ENCODE peak calls at places on chromosomes 5 and 9, in five cellular contexts. H, E, F, W and A are unnamed samples.
A peak's percentile ranks its signal among the peaks of the same experiment; 100 is the strongest.

GRCh38 chr9:80691229-80691628 is 998.1 kb downstream of the TLE1 start:
- DNase-seq in E (no peak), W (no peak), F (no peak), H (no peak), A (no peak)

GRCh38 chr5:150298701-150299451 is 3.8 kb downstream of the ARSI start:
- DNase-seq in E (no peak), W (no peak), H (no peak), F (no peak), A (no peak)

GRCh38 chr9:93088656-93089015 is 7.4 kb upstream of the CARD19 start:
- DNase-seq in F (no peak), H (peak; percentile 2), W (no peak), E (no peak), A (no peak)

GRCh38 chr9:116383956-116384355 is 230.4 kb downstream of the PAPPA start:
- DNase-seq in H (no peak), F (no peak), W (no peak), E (no peak), A (no peak)

GRCh38 chr5:135478938-135479337 is 26.8 kb upstream of the TIFAB start:
- DNase-seq in W (no peak), F (no peak), E (no peak), H (no peak), A (no peak)

GRCh38 chr9:89941875-89942274 is 337.1 kb downstream of the GADD45G start:
- DNase-seq in W (no peak), E (no peak), F (no peak), H (no peak), A (peak; percentile 25)

GRCh38 chr5:65907138-65907537 is 19.2 kb upstream of the ERBIN start:
- DNase-seq in H (no peak), W (no peak), F (no peak), E (no peak), A (no peak)

GRCh38 chr9:105683688-105684275 is 10.6 kb upstream of the TMEM38B start:
- DNase-seq in H (no peak), E (no peak), W (no peak), F (no peak), A (no peak)

GRCh38 chr5:114185274-114185673 is 176.6 kb upstream of the KCNN2 start:
- DNase-seq in E (no peak), F (no peak), W (no peak), H (no peak), A (peak; percentile 40)

GRCh38 chr5:132049093-132049492 is 11.4 kb upstream of the IL3 start:
- DNase-seq in E (no peak), W (no peak), H (no peak), F (no peak), A (no peak)

GRCh38 chr9:105678163-105678562 is 15.9 kb downstream of the TAL2 start:
- DNase-seq in E (no peak), W (no peak), H (no peak), F (no peak), A (no peak)

GRCh38 chr9:2234371-2234893 is 219.3 kb downstream of the SMARCA2 start:
- DNase-seq in H (peak; percentile 64), E (no peak), F (no peak), W (no peak), A (no peak)
- TF ChIP-seq JUND in H (no peak), E (no peak), F (no peak), W (no peak), A (no peak)

GRCh38 chr9:127578627-127578951 is 33.5 kb upstream of the STXBP1 start:
- DNase-seq in F (no peak), H (no peak), E (no peak), W (no peak), A (no peak)

GRCh38 chr9:127572961-127573727 is 38.9 kb upstream of the STXBP1 start:
- DNase-seq in H (no peak), W (no peak), F (no peak), E (no peak), A (no peak)

GRCh38 chr9:127575875-127576778 is 36.0 kb upstream of the STXBP1 start:
- DNase-seq in W (no peak), F (no peak), E (peak; percentile 91), H (no peak), A (no peak)

GRCh38 chr9:127570533-127571111 is 41.5 kb upstream of the STXBP1 start:
- DNase-seq in W (no peak), H (peak; percentile 74), F (no peak), E (no peak), A (no peak)

GRCh38 chr9:127574089-127574921 is 37.8 kb upstream of the STXBP1 start:
- DNase-seq in F (no peak), W (no peak), E (no peak), H (no peak), A (peak; percentile 72)
- TF ChIP-seq JUND in F (no peak), W (no peak), E (no peak), H (no peak), A (no peak)

GRCh38 chr5:169157064-169157463 is 143.9 kb downstream of the SLIT3 start:
- DNase-seq in F (no peak), W (no peak), H (no peak), E (no peak), A (no peak)
- TF ChIP-seq JUND in F (no peak), W (no peak), H (no peak), E (no peak), A (no peak)

GRCh38 chr5:122183098-122183794 is 53.9 kb downstream of the ZNF474 start:
- DNase-seq in H (no peak), F (no peak), E (no peak), W (no peak), A (no peak)

GRCh38 chr5:122180863-122181519 is 51.6 kb downstream of the ZNF474 start:
- DNase-seq in H (no peak), F (no peak), W (no peak), E (no peak), A (no peak)

GRCh38 chr5:122183795-122184185 is 54.4 kb downstream of the ZNF474 start:
- DNase-seq in W (no peak), H (no peak), E (no peak), F (no peak), A (no peak)

GRCh38 chr5:122184676-122185255 is 55.4 kb downstream of the ZNF474 start:
- DNase-seq in E (no peak), W (no peak), F (no peak), H (no peak), A (no peak)

DNA sequence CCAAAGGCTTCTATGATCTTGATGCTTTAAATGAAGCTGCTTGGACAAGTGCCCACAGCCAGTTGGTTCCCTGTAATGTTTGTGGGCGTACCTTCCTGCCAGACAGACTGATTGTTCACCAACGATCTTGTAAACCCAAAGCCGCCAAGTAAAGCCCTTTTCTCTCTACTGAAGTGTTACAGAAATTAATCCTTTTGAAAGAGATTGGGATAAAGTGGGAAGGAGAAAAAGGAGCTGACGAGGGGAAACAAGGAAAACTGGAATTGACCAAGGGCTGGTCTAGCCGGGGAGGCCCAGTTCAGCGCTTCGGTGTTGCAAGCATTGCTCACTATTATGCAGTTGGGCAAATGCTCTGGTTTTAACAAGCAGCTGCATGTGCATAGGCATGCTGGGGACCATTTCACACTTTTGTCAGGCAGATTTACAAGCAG is 53.2 kb downstream of the ZNF474 start:
- DNase-seq in W (no peak), H (no peak), F (no peak), E (no peak), A (no peak)
- TF ChIP-seq JUND in W (no peak), H (no peak), F (no peak), E (no peak), A (no peak)

GRCh38 chr5:107303163-107303562 is 367.6 kb downstream of the EFNA5 start:
- DNase-seq in F (no peak), H (no peak), E (no peak), W (no peak), A (no peak)
- TF ChIP-seq JUND in F (no peak), H (no peak), E (no peak), W (no peak), A (no peak)

DNA sequence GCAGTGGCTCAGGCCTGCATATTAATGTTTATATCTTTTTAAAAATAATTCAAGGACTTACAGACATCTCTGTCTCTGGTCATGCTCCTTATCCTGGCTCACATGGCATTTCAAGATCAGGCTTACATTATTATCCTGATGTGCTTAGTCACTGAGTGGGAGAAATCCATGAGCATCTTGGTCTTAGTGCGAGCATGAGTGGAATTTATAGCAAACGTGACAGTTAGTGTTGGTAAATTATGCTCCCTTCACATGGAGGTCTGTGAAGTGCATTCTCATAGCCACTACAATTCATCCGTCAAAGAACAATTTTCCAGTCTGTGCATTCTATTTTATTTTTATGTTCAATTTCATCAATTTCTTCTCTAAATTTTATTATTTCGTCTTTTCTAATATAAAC is 237.8 kb upstream of the EDIL3 start:
- DNase-seq in E (no peak), W (no peak), H (no peak), F (no peak), A (no peak)
- TF ChIP-seq JUND in E (no peak), W (no peak), H (no peak), F (no peak), A (no peak)

DNA sequence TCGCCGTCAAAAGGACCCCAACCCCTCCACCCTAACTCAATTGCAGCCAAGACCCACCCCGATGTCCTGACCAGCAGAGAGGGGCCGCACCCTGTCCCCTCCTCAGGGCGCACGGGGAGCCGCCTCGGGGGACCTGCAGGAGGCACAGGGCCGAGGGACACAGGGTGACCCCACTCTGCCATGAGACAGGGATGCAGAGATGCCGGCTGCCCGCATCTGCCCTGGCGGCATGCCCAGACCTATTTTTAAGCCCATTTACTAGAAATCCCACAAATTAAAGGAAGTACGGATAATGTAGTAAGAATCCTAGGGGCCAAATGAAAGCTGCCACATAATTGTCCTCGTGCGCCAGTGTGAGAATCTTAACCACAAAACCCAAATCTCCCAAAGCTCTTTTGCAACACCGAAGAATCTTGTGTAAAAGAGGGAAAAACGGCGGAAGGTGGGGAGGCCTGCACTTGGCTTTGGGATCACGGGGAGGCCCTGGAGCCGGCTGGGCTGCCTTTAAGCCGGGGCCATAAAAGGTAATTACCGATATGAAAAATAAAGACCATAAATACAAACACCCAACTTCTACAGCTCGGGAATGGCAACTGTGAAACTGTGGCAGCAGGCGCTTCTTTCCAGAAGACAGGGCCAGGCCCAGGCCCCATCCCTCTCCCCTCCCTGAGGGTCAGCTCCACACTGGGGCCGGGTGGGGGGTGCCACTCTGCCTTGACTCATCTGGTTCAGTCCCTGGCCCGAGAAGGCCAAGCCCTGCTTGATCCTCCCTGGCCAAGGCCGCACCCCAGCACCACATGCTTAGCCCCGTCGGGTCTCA is 35.0 kb downstream of the NACC2 start:
- DNase-seq in F (no peak), E (no peak), W (no peak), H (peak; percentile 76), A (no peak)
- TF ChIP-seq JUND in F (no peak), E (no peak), W (no peak), H (no peak), A (no peak)

GRCh38 chr9:122212473-122213004 is 16.2 kb downstream of the LHX6 start:
- DNase-seq in W (no peak), F (peak; percentile 37), H (no peak), E (no peak), A (no peak)
- TF ChIP-seq JUND in W (no peak), F (no peak), H (no peak), E (no peak), A (no peak)